ENCODE peak calls at places on chromosomes 13 and 19, in five cellular contexts. D is mesendoderm, J is body of pancreas, L is fibroblast of lung, N is kidney. B is an unnamed sample.

GRCh38 chr13:89883893-89884448 is 1463.5 kb upstream of the MIR17HG start:
- DNase-seq in L (no peak), J (no peak), N (peak; percentile 54), D (no peak), B (peak; percentile 34)

GRCh38 chr13:39462456-39462855 is 140.5 kb downstream of the LHFPL6 start:
- DNase-seq in N (no peak), L (peak; percentile 67), D (peak; percentile 56), J (no peak), B (no peak)

GRCh38 chr19:6772028-6772865 is at the start of gene VAV1:
- DNase-seq in J (peak; percentile 65), D (no peak), L (no peak), N (peak; percentile 87), B (peak; percentile 42)

GRCh38 chr13:94300401-94300800 is 179.1 kb downstream of the DCT start:
- DNase-seq in L (no peak), N (no peak), D (peak; percentile 91), J (no peak), B (no peak)

GRCh38 chr19:11420429-11420893 is 1.3 kb upstream of the RGL3 start:
- DNase-seq in D (no peak), J (peak; percentile 16), L (no peak), N (peak; percentile 83), B (no peak)

GRCh38 chr13:20901668-20902437 is 693 bp downstream of the XPO4 start:
- DNase-seq in N (no peak), L (peak; percentile 30), J (peak; percentile 34), D (peak; percentile 77), B (peak; percentile 42)

GRCh38 chr19:15251010-15251748 is 18.9 kb upstream of the EPHX3 start:
- DNase-seq in D (no peak), N (peak; percentile 89), J (no peak), L (peak; percentile 89), B (no peak)

GRCh38 chr13:53073711-53074110 is 45.1 kb downstream of the OLFM4 start:
- DNase-seq in N (no peak), J (no peak), D (no peak), L (no peak), B (no peak)

GRCh38 chr19:3404324-3405260 is 38.2 kb downstream of the NFIC start:
- DNase-seq in D (no peak), N (peak; percentile 96), J (peak; percentile 93), L (peak; percentile 88), B (peak; percentile 87)

GRCh38 chr19:40717880-40718773 is 1.2 kb downstream of the ITPKC start:
- DNase-seq in L (peak; percentile 10), J (peak; percentile 48), D (peak; percentile 61), N (peak; percentile 89), B (no peak)

GRCh38 chr13:97012251-97013048 is 18.2 kb upstream of the OXGR1 start:
- DNase-seq in L (no peak), J (no peak), D (no peak), N (no peak), B (peak; percentile 19)

GRCh38 chr13:113209880-113210421 is 538 bp downstream of the CUL4A start:
- DNase-seq in D (peak; percentile 83), N (peak; percentile 90), L (peak; percentile 59), J (peak; percentile 71), B (peak; percentile 74)

GRCh38 chr13:96091164-96091931 is 1.4 kb downstream of the HS6ST3 start:
- DNase-seq in D (peak; percentile 46), N (peak; percentile 68), L (peak; percentile 5), J (peak; percentile 41), B (peak; percentile 23)

GRCh38 chr13:75305057-75305456 is 176.9 kb downstream of the TBC1D4 start:
- DNase-seq in J (no peak), L (peak; percentile 37), N (no peak), D (no peak), B (peak; percentile 90)

GRCh38 chr13:106432636-106433035 is 102.8 kb downstream of the EFNB2 start:
- DNase-seq in J (no peak), N (no peak), D (peak; percentile 43), L (peak; percentile 28), B (no peak)

GRCh38 chr13:44058067-44058466 is 178.4 kb downstream of the LACC1 start:
- DNase-seq in D (no peak), J (no peak), L (no peak), N (no peak), B (no peak)

GRCh38 chr13:99393791-99394735 is 86.9 kb upstream of the GPR183 start:
- DNase-seq in L (no peak), N (no peak), D (no peak), J (no peak), B (peak; percentile 8)

GRCh38 chr13:33251131-33251629 is 34.4 kb downstream of the STARD13 start:
- DNase-seq in N (no peak), J (peak; percentile 40), D (no peak), L (peak; percentile 99), B (no peak)

GRCh38 chr19:18605196-18605545 is 1.4 kb downstream of the CRLF1 start:
- DNase-seq in D (no peak), J (no peak), L (no peak), N (no peak), B (no peak)

GRCh38 chr13:90838561-90838960 is 508.9 kb upstream of the MIR17HG start:
- DNase-seq in D (no peak), J (no peak), L (no peak), N (no peak), B (no peak)

GRCh38 chr13:46165485-46166220 is 16.3 kb downstream of the LCP1 start:
- DNase-seq in N (no peak), D (no peak), J (no peak), L (peak; percentile 60), B (no peak)

GRCh38 chr13:99015606-99016520 is 38.0 kb upstream of the DOCK9 start:
- DNase-seq in J (no peak), L (no peak), N (no peak), D (no peak), B (no peak)

GRCh38 chr13:36880961-36881360 is 39.1 kb downstream of the SMAD9 start:
- DNase-seq in L (peak; percentile 30), D (no peak), N (no peak), J (no peak), B (no peak)

GRCh38 chr13:63086286-63086685 is 1670.6 kb upstream of the PCDH20 start:
- DNase-seq in L (no peak), D (peak; percentile 4), J (no peak), N (no peak), B (no peak)

GRCh38 chr13:113657851-113658741 is at the start of gene ATP4B:
- DNase-seq in N (peak; percentile 64), D (no peak), J (no peak), L (no peak), B (no peak)

GRCh38 chr19:55086730-55087541 is 11.3 kb downstream of the EPS8L1 start:
- DNase-seq in D (peak; percentile 98), N (peak; percentile 95), J (peak; percentile 81), L (peak; percentile 89), B (peak; percentile 93)

GRCh38 chr19:40380199-40381037 is 9.6 kb downstream of the HIPK4 start:
- DNase-seq in J (no peak), L (no peak), D (no peak), N (no peak), B (no peak)

GRCh38 chr13:113417008-113417735 is 36.1 kb downstream of the ADPRHL1 start:
- DNase-seq in L (no peak), N (no peak), D (no peak), J (no peak), B (no peak)

GRCh38 chr13:103883698-103884097 is 817.5 kb upstream of the SLC10A2 start:
- DNase-seq in J (no peak), N (no peak), D (peak; percentile 1), L (peak; percentile 23), B (no peak)

GRCh38 chr13:106526748-106527488 is 8.5 kb downstream of the EFNB2 start:
- DNase-seq in N (no peak), J (no peak), D (peak; percentile 76), L (no peak), B (no peak)

GRCh38 chr19:17329061-17329767 is 5.4 kb downstream of the ANO8 start:
- DNase-seq in J (no peak), D (no peak), N (no peak), L (no peak), B (no peak)

GRCh38 chr19:47485210-47485609 is 1.2 kb upstream of the KPTN start:
- DNase-seq in L (no peak), D (no peak), N (no peak), J (no peak), B (no peak)
- H3K4me3 ChIP-seq in L (no peak overlapping the region), D (no peak overlapping the region), N (peak overlapping the region; percentile 86), J (no peak overlapping the region), B (no peak overlapping the region)

GRCh38 chr19:4684312-4685095 is 14.4 kb upstream of the MYDGF start:
- DNase-seq in N (no peak), D (no peak), J (no peak), L (no peak), B (no peak)

GRCh38 chr19:4688587-4688986 is 18.4 kb upstream of the MYDGF start:
- DNase-seq in L (no peak), D (no peak), J (no peak), N (no peak), B (no peak)

GRCh38 chr19:4686700-4687099 is 16.6 kb upstream of the MYDGF start:
- DNase-seq in D (no peak), N (no peak), J (no peak), L (no peak), B (no peak)

GRCh38 chr19:4689403-4689802 is 19.3 kb upstream of the MYDGF start:
- DNase-seq in L (no peak), N (no peak), J (no peak), D (no peak), B (no peak)

GRCh38 chr19:4687396-4687795 is 17.3 kb upstream of the MYDGF start:
- DNase-seq in N (no peak), J (peak; percentile 52), D (no peak), L (no peak), B (no peak)
- H3K27ac ChIP-seq in N (no peak overlapping the region), J (no peak overlapping the region), D (no peak overlapping the region), L (no peak overlapping the region), B (no peak overlapping the region)

DNA sequence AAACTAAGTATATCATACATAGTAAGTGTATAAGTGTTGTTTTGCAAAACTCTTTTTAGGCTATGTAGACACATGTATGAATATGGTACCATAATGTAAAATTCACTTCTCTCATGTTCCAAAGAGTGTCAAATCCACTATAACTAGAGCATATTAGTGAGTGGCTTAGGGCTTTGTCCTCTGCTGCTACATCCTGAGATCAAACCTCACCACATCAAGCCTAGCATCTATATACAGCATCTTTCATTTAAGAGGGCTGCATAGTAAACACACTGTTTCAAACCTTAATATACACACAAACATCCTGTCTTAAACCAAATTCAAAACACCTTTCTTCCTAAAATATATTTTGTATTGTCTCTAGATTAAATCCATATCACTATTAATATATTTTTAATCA is 38.6 kb downstream of the ELF1 start:
- DNase-seq in N (no peak), D (no peak), L (no peak), J (no peak), B (no peak)
- H3K4me3 ChIP-seq in N (peak overlapping the region; percentile 24), D (no peak overlapping the region), L (peak overlapping the region; percentile 12), J (no peak overlapping the region), B (no peak overlapping the region)

GRCh38 chr19:30755581-30755980 is 383.4 kb downstream of the ZNF536 start:
- DNase-seq in J (no peak), L (no peak), D (no peak), N (no peak), B (no peak)

GRCh38 chr19:30757836-30758617 is 385.8 kb downstream of the ZNF536 start:
- DNase-seq in L (no peak), D (no peak), N (no peak), J (no peak), B (no peak)

GRCh38 chr19:30754162-30754561 is 382.0 kb downstream of the ZNF536 start:
- DNase-seq in L (no peak), J (no peak), D (no peak), N (no peak), B (no peak)

GRCh38 chr19:30752876-30753275 is 380.7 kb downstream of the ZNF536 start:
- DNase-seq in L (no peak), D (no peak), N (no peak), J (no peak), B (no peak)

GRCh38 chr19:30752201-30752600 is 380.0 kb downstream of the ZNF536 start:
- DNase-seq in N (no peak), D (no peak), L (no peak), J (no peak), B (no peak)
- H3K27ac ChIP-seq in N (no peak overlapping the region), D (no peak overlapping the region), L (no peak overlapping the region), J (no peak overlapping the region), B (no peak overlapping the region)